ENCODE peak calls at places on chromosomes 12 and 14, in five cellular contexts. G is HCT116, D is GM12878, X is HepG2, T is K562. O is an unnamed sample.

GRCh38 chr14:47511829-47512228 is 163.6 kb downstream of the MDGA2 start:
- DNase-seq in G (no peak), T (no peak), D (no peak), X (no peak), O (no peak)

GRCh38 chr14:32469388-32470160 is 140.5 kb downstream of the AKAP6 start:
- DNase-seq in X (peak), G (peak), T (peak), D (no peak), O (no peak)

GRCh38 chr12:51760231-51760630 is 88.3 kb downstream of the FIGNL2 start:
- DNase-seq in T (no peak), D (no peak), G (no peak), X (no peak), O (no peak)

GRCh38 chr12:8088574-8088973 is 6.5 kb downstream of the NECAP1 start:
- DNase-seq in D (no peak), T (no peak), X (no peak), G (no peak), O (no peak)

GRCh38 chr12:28232212-28232928 is 42.1 kb downstream of the CCDC91 start:
- DNase-seq in X (no peak), T (no peak), D (no peak), G (no peak), O (no peak)

GRCh38 chr12:121956041-121956341 is 37.6 kb downstream of the CFAP251 start:
- DNase-seq in D (no peak), T (no peak), G (no peak), X (no peak), O (no peak)

GRCh38 chr12:1936406-1937320 is 18.2 kb upstream of the CACNA2D4 start:
- DNase-seq in X (no peak), T (no peak), G (no peak), D (no peak), O (no peak)

GRCh38 chr14:34781242-34781641 is 66.8 kb upstream of the CFL2 start:
- DNase-seq in D (peak), G (no peak), X (no peak), T (no peak), O (no peak)

GRCh38 chr14:61179776-61180398 is 101.3 kb downstream of the TMEM30B start:
- DNase-seq in X (no peak), D (no peak), G (no peak), T (no peak), O (no peak)

GRCh38 chr14:61033851-61034250 is 52.8 kb downstream of the SLC38A6 start:
- DNase-seq in D (no peak), T (no peak), X (no peak), G (no peak), O (no peak)

GRCh38 chr14:72033331-72033730 is 101.1 kb downstream of the RGS6 start:
- DNase-seq in X (no peak), D (no peak), G (no peak), T (no peak), O (no peak)

GRCh38 chr12:93325855-93326254 is 51.9 kb upstream of the NUDT4 start:
- DNase-seq in D (no peak), X (no peak), T (no peak), G (no peak), O (no peak)

GRCh38 chr12:55516391-55516790 is 24.2 kb downstream of the OR6C68 start:
- DNase-seq in T (no peak), G (no peak), D (no peak), X (no peak), O (no peak)

DNA sequence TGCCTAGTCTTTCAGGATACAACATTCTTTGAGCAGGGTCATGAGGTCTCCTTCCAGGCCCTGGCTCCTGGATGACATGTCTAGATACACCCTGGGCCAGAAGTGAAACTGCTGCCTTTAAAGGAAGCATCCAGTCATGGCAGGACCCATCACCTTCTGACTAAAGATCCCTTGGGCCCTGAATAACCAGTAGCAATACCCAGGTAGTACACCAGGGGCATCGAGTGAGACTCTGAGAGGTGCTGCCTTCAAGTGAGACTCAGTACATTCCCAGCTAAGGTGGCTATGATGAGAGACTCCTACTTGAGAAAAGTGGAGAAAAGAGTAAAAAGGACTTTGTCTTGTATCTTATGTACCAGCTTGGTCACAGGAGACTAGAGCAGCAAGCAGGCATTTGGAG is 23.5 kb downstream of the OR6C68 start:
- DNase-seq in D (no peak), X (peak), G (no peak), T (no peak), O (no peak)
- TF ChIP-seq JUND in D (no peak), X (no peak), G (no peak), T (no peak), O (no peak)

DNA sequence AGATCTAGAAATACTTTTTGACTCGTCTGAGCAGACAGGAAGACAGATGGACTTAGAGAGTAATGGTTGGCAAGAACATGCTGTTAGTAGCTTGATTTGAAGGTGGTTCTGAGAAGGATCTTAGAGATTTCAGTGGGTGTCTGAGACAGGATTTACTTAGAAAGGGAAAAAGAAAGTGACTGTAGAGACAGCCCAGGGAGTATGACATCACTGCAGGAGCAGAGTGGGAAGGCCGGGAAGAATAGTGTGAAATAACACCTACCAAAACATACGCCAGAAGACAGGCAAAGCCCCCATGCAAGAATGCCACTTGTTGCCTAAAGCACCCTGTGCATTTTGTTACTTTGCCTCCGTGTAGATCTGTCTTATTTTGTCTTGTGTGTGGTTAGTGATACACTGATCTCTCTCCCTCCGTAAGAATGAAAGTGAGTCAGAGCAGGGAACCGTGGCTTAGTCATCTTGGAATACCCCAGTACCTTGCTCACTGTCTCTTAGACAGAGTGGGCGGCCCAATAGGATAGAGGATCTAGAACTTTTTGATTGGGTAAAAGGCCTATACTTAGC is 161.3 kb upstream of the IFNG-AS1 start:
- DNase-seq in D (no peak), T (no peak), G (peak), X (no peak), O (no peak)
- TF ChIP-seq SP1 in D (no peak), T (no peak), G (no peak), X (no peak), O (no peak)

DNA sequence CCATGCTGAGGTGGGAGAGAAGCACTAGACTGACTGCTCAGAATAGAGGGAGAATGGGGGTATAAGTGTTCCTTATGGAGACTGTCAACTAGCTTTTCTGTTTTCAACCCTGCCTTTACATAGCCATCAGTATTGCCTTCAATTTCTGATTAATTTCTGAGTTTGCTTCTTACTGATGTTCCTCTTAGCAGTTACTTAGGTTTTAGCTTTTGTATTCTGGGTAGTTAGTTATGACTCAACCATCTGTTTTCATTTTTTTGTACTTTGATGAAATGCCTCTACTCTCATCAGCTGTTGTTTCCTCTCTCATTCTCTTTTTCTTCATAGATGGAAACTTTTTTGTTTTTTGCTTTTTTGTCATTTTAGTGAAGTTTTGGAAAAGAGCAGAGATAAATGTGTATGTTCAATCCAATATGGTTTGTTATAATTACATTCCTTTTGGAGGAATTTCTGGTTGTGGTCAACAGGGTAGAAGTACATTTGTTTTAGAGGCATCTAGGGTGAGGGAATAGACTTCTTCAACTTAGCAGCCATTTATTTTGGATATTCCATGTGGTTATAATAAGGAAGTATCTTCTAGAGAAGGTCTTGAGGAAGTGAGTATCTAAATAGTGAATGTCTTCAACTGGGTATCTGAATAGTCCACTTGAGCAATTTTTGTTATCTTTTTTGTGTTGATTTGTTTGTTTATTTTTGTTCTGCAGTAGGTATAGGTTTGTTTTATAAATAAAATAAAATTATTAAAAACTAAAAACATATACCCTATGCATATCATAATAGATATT is 29.6 kb downstream of the PMCH start:
- DNase-seq in X (no peak), G (no peak), T (no peak), D (peak), O (no peak)
- H3K9ac ChIP-seq in X (no peak), G (no peak), T (no peak), D (no peak), O (no peak)

GRCh38 chr12:37733856-37734255 is 582.7 kb upstream of the ALG10B start:
- DNase-seq in T (no peak), D (no peak), G (no peak), X (no peak), O (no peak)
- TF ChIP-seq JUND in T (no peak), D (no peak), G (no peak), X (no peak), O (no peak)

GRCh38 chr12:88763536-88764100 is 183.3 kb upstream of the KITLG start:
- DNase-seq in X (no peak), G (no peak), T (no peak), D (no peak), O (no peak)
- TF ChIP-seq SP1 in X (no peak), G (no peak), T (no peak), D (no peak), O (no peak)

GRCh38 chr12:48800457-48800856 is 11.6 kb upstream of the ADCY6 start:
- DNase-seq in G (no peak), D (no peak), X (no peak), T (no peak), O (no peak)

GRCh38 chr12:48800971-48801370 is 12.1 kb upstream of the ADCY6 start:
- DNase-seq in X (no peak), G (no peak), T (no peak), D (no peak), O (no peak)

DNA sequence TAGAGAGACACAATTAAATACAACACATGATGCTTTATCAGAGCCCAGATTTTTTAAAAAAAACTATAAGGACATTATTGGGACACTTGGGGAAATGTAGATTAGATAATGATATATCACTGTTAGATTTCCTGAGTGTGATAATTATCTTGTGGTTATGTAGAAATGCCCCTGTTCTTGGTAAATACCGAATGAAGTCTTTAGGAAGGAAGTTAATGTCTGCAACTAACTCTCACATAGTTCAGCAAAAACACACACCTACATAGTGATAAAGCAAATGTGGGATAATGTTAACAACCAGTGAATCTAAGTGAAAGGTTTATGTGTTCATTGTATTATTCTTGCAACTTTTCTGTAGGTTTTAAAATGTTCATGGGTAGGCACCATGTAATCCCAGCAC is 14.6 kb upstream of the CACNB3 start:
- DNase-seq in G (no peak), X (no peak), D (no peak), T (no peak), O (no peak)
- H3K9ac ChIP-seq in G (no peak), X (no peak), D (no peak), T (no peak), O (no peak)

GRCh38 chr12:13195244-13195643 is 1.3 kb upstream of the EMP1 start:
- DNase-seq in D (no peak), T (no peak), G (no peak), X (no peak), O (no peak)

GRCh38 chr12:13195848-13196301 is 651 bp upstream of the EMP1 start:
- DNase-seq in G (no peak), X (no peak), T (no peak), D (no peak), O (no peak)

GRCh38 chr12:13194462-13195110 is 1.9 kb upstream of the EMP1 start:
- DNase-seq in T (no peak), X (no peak), D (no peak), G (no peak), O (no peak)

GRCh38 chr12:13197526-13198141 is 1.1 kb downstream of the EMP1 start:
- DNase-seq in D (no peak), T (no peak), G (no peak), X (no peak), O (no peak)

GRCh38 chr12:13196302-13196921 is at the start of gene EMP1:
- DNase-seq in X (peak), T (no peak), G (peak), D (peak), O (no peak)
- TF ChIP-seq JUND in X (no peak), T (no peak), G (peak), D (no peak), O (no peak)

GRCh38 chr12:102513272-102513671 is 32.9 kb upstream of the IGF1 start:
- DNase-seq in D (peak), G (no peak), X (no peak), T (no peak), O (no peak)

GRCh38 chr12:102510463-102510862 is 30.1 kb upstream of the IGF1 start:
- DNase-seq in D (no peak), G (no peak), T (no peak), X (no peak), O (no peak)

GRCh38 chr12:102511575-102511974 is 31.2 kb upstream of the IGF1 start:
- DNase-seq in X (no peak), G (no peak), T (no peak), D (no peak), O (no peak)

GRCh38 chr12:102513739-102514138 is 33.4 kb upstream of the IGF1 start:
- DNase-seq in T (no peak), G (no peak), D (no peak), X (no peak), O (no peak)

GRCh38 chr12:102512523-102512922 is 32.2 kb upstream of the IGF1 start:
- DNase-seq in X (no peak), T (no peak), D (no peak), G (no peak), O (no peak)
- TF ChIP-seq SP1 in X (no peak), T (no peak), D (no peak), G (no peak), O (no peak)

DNA sequence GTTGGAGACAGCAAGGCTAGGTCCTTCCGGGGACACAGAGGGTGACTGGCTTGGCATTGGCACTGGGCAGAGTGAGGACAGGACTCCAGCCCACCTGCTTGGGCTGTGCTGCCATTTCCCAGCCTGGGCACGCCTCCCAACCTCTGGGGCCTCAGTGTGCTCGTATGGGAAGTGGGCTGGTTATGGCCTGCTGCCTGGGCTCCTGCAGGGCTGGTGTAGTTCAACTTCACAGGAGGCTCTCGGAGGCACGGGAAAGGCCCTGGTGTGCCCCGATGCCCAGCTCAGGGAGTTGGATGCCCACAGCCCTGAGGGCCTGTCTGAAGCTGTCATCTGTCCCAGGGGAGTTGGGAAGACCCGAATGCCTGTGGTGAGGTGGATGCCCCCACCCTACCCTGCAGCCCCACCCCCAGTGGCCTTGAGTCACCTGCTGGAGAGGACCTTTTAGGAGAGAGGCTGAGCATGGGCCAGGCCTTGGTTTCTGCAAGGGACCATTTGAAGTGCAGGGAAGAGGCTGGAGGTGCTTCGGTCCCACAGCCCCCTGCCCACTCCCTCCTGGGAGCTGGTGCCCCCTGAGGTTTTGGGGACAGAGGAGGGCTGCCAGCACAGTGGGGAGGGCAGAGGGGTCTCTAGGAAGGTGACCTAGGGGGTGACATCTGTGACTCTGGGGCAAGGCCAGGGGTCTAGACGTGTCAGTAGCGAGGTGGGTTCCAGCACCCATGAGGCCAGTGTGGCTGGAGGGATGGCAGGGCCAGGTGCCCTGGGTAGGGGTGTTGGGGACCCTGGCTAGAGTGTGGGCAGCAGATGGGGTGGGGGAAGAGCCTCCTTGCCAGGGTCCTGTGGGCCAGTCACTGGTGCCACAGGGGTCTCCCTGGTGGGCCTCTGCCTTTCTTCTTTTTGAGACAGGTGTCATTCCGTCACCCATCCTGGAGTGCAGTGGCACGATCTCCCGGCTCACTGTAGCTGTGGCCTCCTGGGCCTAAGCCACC is 9.1 kb downstream of the ULK1 start:
- DNase-seq in D (no peak), T (no peak), G (no peak), X (no peak), O (no peak)
- H3K9ac ChIP-seq in D (no peak), T (no peak), G (no peak), X (no peak), O (no peak)